ENCODE peak calls at places on chromosomes 11 and 22, in five cellular contexts. J, I, D, Z and L are unnamed samples.

GRCh38 chr22:37309221-37310074 is 27.1 kb downstream of the CYTH4 start:
- DNase-seq in J (no peak), I (no peak), D (no peak), Z (no peak), L (no peak)

GRCh38 chr11:1238767-1239595 is 16.1 kb downstream of the MUC5B start:
- DNase-seq in J (no peak), I (no peak), D (no peak), Z (no peak), L (no peak)

GRCh38 chr22:30312053-30312452 is 14.7 kb downstream of the TBC1D10A start:
- DNase-seq in J (peak; percentile 76), I (peak; percentile 50), D (no peak), Z (no peak), L (no peak)

GRCh38 chr11:64637346-64638016 is 46.5 kb downstream of the SLC22A12 start:
- DNase-seq in J (no peak), I (no peak), D (no peak), Z (no peak), L (peak; percentile 52)

GRCh38 chr11:67433536-67434394 is 3.7 kb downstream of the PTPRCAP start:
- DNase-seq in J (no peak), I (no peak), D (no peak), Z (no peak), L (no peak)

GRCh38 chr11:47010192-47010591 is 73.6 kb downstream of the CSTPP1 start:
- DNase-seq in J (peak; percentile 37), I (no peak), D (no peak), Z (peak; percentile 23), L (no peak)

GRCh38 chr11:72829884-72830533 is 15.8 kb downstream of the ATG16L2 start:
- DNase-seq in J (no peak), I (no peak), D (no peak), Z (no peak), L (no peak)

GRCh38 chr11:57146301-57146700 is 35.5 kb upstream of the LRRC55 start:
- DNase-seq in J (no peak), I (no peak), D (no peak), Z (no peak), L (no peak)

GRCh38 chr22:38868886-38869381 is 3.1 kb downstream of the CBX6 start:
- DNase-seq in J (peak; percentile 57), I (peak; percentile 61), D (peak; percentile 81), Z (peak; percentile 76), L (peak; percentile 74)

GRCh38 chr22:36027960-36028645 is 521 bp downstream of the RBFOX2 start:
- DNase-seq in J (no peak), I (no peak), D (no peak), Z (peak; percentile 47), L (no peak)

GRCh38 chr22:35517769-35518530 is 22.7 kb upstream of the RASD2 start:
- DNase-seq in J (no peak), I (no peak), D (no peak), Z (no peak), L (no peak)

GRCh38 chr22:32337015-32337414 is 20.7 kb upstream of the RFPL3 start:
- DNase-seq in J (no peak), I (no peak), D (no peak), Z (no peak), L (no peak)

GRCh38 chr11:75809991-75810390 is 5.0 kb upstream of the UVRAG start:
- DNase-seq in J (no peak), I (no peak), D (no peak), Z (no peak), L (no peak)

GRCh38 chr11:78349614-78350013 is 68.0 kb downstream of the GAB2 start:
- DNase-seq in J (peak; percentile 10), I (peak; percentile 40), D (no peak), Z (no peak), L (no peak)

GRCh38 chr22:25094579-25094978 is 105.1 kb upstream of the CRYBB3 start:
- DNase-seq in J (no peak), I (no peak), D (no peak), Z (no peak), L (no peak)

GRCh38 chr11:84866922-84867321 is 760.2 kb downstream of the DLG2 start:
- DNase-seq in J (no peak), I (no peak), D (no peak), Z (no peak), L (no peak)

GRCh38 chr22:43441216-43441615 is 29.4 kb downstream of the MPPED1 start:
- DNase-seq in J (no peak), I (no peak), D (no peak), Z (no peak), L (no peak)

GRCh38 chr22:49535527-49536125 is 292.0 kb downstream of the BRD1 start:
- DNase-seq in J (no peak), I (no peak), D (no peak), Z (no peak), L (no peak)

GRCh38 chr11:120181446-120181992 is 29.3 kb upstream of the OAF start:
- DNase-seq in J (no peak), I (no peak), D (no peak), Z (peak; percentile 13), L (no peak)

GRCh38 chr11:62545437-62546243 is 966 bp downstream of the AHNAK start:
- DNase-seq in J (peak; percentile 93), I (peak; percentile 93), D (no peak), Z (peak; percentile 96), L (peak; percentile 84)

GRCh38 chr11:45180158-45180887 is 33.9 kb downstream of the PRDM11 start:
- DNase-seq in J (no peak), I (no peak), D (no peak), Z (peak; percentile 53), L (no peak)

GRCh38 chr11:10762185-10762584 is 11.1 kb downstream of the CTR9 start:
- DNase-seq in J (no peak), I (no peak), D (no peak), Z (no peak), L (no peak)

GRCh38 chr11:66081505-66081904 is 11.4 kb downstream of the PACS1 start:
- DNase-seq in J (no peak), I (no peak), D (no peak), Z (no peak), L (no peak)

GRCh38 chr22:36922097-36922608 is 8.7 kb downstream of the CSF2RB start:
- DNase-seq in J (no peak), I (no peak), D (no peak), Z (no peak), L (no peak)

GRCh38 chr22:36201630-36202312 is at the start of gene APOL4:
- DNase-seq in J (peak; percentile 52), I (peak; percentile 59), D (no peak), Z (peak; percentile 75), L (no peak)

GRCh38 chr11:360326-361280 is 8.7 kb upstream of the B4GALNT4 start:
- DNase-seq in J (no peak), I (no peak), D (no peak), Z (no peak), L (no peak)

GRCh38 chr11:64621283-64622019 is 30.4 kb downstream of the SLC22A12 start:
- DNase-seq in J (no peak), I (no peak), D (no peak), Z (no peak), L (no peak)

GRCh38 chr11:61959026-61959608 is 8.3 kb downstream of the FTH1 start:
- DNase-seq in J (no peak), I (no peak), D (no peak), Z (no peak), L (no peak)

GRCh38 chr11:124892750-124893454 is 4.8 kb downstream of the ROBO4 start:
- DNase-seq in J (no peak), I (no peak), D (no peak), Z (no peak), L (no peak)

GRCh38 chr11:96213500-96213899 is 129.5 kb downstream of the MAML2 start:
- DNase-seq in J (peak; percentile 59), I (peak; percentile 94), D (no peak), Z (no peak), L (no peak)

GRCh38 chr22:36853407-36854099 is 7.3 kb upstream of the NCF4 start:
- DNase-seq in J (peak; percentile 33), I (peak; percentile 55), D (peak; percentile 79), Z (peak; percentile 31), L (peak; percentile 40)

GRCh38 chr11:12163181-12163841 is 52.9 kb downstream of the MICAL2 start:
- DNase-seq in J (peak; percentile 63), I (peak; percentile 42), D (no peak), Z (peak; percentile 74), L (no peak)

GRCh38 chr22:29369460-29369859 is 18.9 kb downstream of the AP1B1 start:
- DNase-seq in J (peak; percentile 66), I (peak; percentile 82), D (no peak), Z (peak; percentile 54), L (no peak)

GRCh38 chr11:134535029-134536025 is 123.3 kb upstream of the B3GAT1 start:
- DNase-seq in J (no peak), I (no peak), D (no peak), Z (peak; percentile 4), L (no peak)

GRCh38 chr11:70158201-70158600 is 44.9 kb upstream of the FADD start:
- DNase-seq in J (peak; percentile 13), I (no peak), D (no peak), Z (peak; percentile 28), L (no peak)

GRCh38 chr22:27851974-27852713 is 50.6 kb upstream of the MN1 start:
- DNase-seq in J (no peak), I (peak; percentile 41), D (no peak), Z (no peak), L (peak; percentile 95)

GRCh38 chr22:33921576-33922181 is 1.4 kb upstream of the LARGE1 start:
- DNase-seq in J (peak; percentile 61), I (peak; percentile 47), D (no peak), Z (peak; percentile 70), L (peak; percentile 85)

GRCh38 chr11:117930208-117930570 is 987 bp upstream of the TMPRSS13 start:
- DNase-seq in J (no peak), I (no peak), D (no peak), Z (no peak), L (no peak)